ENCODE peak calls at places on chromosome 1, in eight cellular contexts. G is fibroblast of lung; F is amniotic stem cell; B is fibroblast of the aortic adventitia; M is NCI-H1436; W is iPS DF 6.9; H is upper lobe of left lung; T is activated naive CD4-positive, alpha-beta T cell treated with Interleukin-2 at 50 U/mL for 16 hours. C is an unnamed sample.

GRCh38 chr1:24186993-24187790 is at the start of gene IFNLR1:
- DNase-seq in W (no peak), G (no peak), H (peak), T (peak), F (no peak), M (peak), B (peak), C (peak)

GRCh38 chr1:117621316-117621715 is 15.5 kb downstream of the TENT5C start:
- DNase-seq in W (no peak), H (no peak), M (no peak), T (no peak), B (no peak), G (no peak), F (no peak), C (no peak)

GRCh38 chr1:5950201-5950895 is 41.9 kb downstream of the NPHP4 start:
- DNase-seq in W (no peak), B (no peak), H (no peak), F (no peak), G (no peak), M (no peak), T (no peak), C (no peak)

GRCh38 chr1:27342391-27342777 is 562 bp downstream of the SYTL1 start:
- DNase-seq in H (no peak), B (no peak), W (no peak), T (peak), F (no peak), M (no peak), G (no peak), C (no peak)

GRCh38 chr1:100786870-100787269 is 67.3 kb downstream of the VCAM1 start:
- DNase-seq in F (no peak), T (no peak), M (no peak), W (no peak), B (no peak), H (no peak), G (no peak), C (no peak)

GRCh38 chr1:203768158-203768725 is 3.3 kb downstream of the LAX1 start:
- DNase-seq in W (no peak), M (no peak), T (no peak), G (no peak), B (no peak), H (no peak), F (no peak), C (no peak)

GRCh38 chr1:1959459-1959839 is 40.4 kb upstream of the TMEM52 start:
- DNase-seq in B (no peak), F (no peak), T (no peak), M (no peak), G (no peak), W (no peak), H (peak), C (no peak)

GRCh38 chr1:25064465-25065238 is 134.6 kb upstream of the RUNX3 start:
- DNase-seq in T (peak), M (no peak), F (no peak), H (no peak), G (no peak), W (no peak), B (no peak), C (no peak)

GRCh38 chr1:220151454-220151853 is 57.5 kb downstream of the IARS2 start:
- DNase-seq in W (no peak), H (no peak), T (no peak), F (no peak), M (no peak), G (peak), B (peak), C (no peak)

C was measured in hepatic stellate cell.